ENCODE peak calls at places on chromosomes 13 and 19, in four cellular contexts. P, G, V and K are unnamed samples.

GRCh38 chr19:3580156-3580955 is 4.9 kb upstream of the GIPC3 start:
- DNase-seq in P (peak), G (no peak), V (peak), K (no peak)

GRCh38 chr13:110713981-110714797 is 689 bp downstream of the ING1 start:
- DNase-seq in P (peak), G (no peak), V (peak), K (no peak)

GRCh38 chr19:29645911-29646310 is 19.4 kb upstream of the PLEKHF1 start:
- DNase-seq in P (peak), G (no peak), V (no peak), K (no peak)

GRCh38 chr13:80469841-80470378 is 129.0 kb upstream of the SPRY2 start:
- DNase-seq in P (no peak), G (no peak), V (no peak), K (no peak)

GRCh38 chr13:61162636-61163035 is 253.0 kb downstream of the PCDH20 start:
- DNase-seq in P (no peak), G (no peak), V (no peak), K (no peak)

GRCh38 chr13:114101325-114101821 is 31.1 kb downstream of the RASA3 start:
- DNase-seq in P (no peak), G (no peak), V (no peak), K (no peak)

GRCh38 chr13:98490866-98491265 is 86.0 kb downstream of the STK24 start:
- DNase-seq in P (no peak), G (no peak), V (no peak), K (no peak)

GRCh38 chr19:29040291-29040690 is 172.7 kb downstream of the UQCRFS1 start:
- DNase-seq in P (no peak), G (no peak), V (no peak), K (no peak)

GRCh38 chr19:51318687-51319675 is 7.5 kb downstream of the IGLON5 start:
- DNase-seq in P (no peak), G (no peak), V (no peak), K (no peak)

GRCh38 chr13:77990973-77991372 is 72.3 kb upstream of the EDNRB start:
- DNase-seq in P (no peak), G (no peak), V (no peak), K (no peak)

GRCh38 chr13:99055286-99056073 is 77.6 kb upstream of the DOCK9 start:
- DNase-seq in P (no peak), G (no peak), V (no peak), K (no peak)

GRCh38 chr13:99414048-99414995 is 87.0 kb upstream of the TM9SF2 start:
- DNase-seq in P (no peak), G (no peak), V (no peak), K (no peak)

GRCh38 chr19:6457958-6458694 is 1.5 kb downstream of the SLC25A23 start:
- DNase-seq in P (no peak), G (peak), V (peak), K (no peak)

GRCh38 chr13:84126671-84127171 is 244.4 kb upstream of the SLITRK1 start:
- DNase-seq in P (no peak), G (peak), V (no peak), K (no peak)

GRCh38 chr19:19274146-19274545 is 1.0 kb upstream of the TM6SF2 start:
- DNase-seq in P (no peak), G (no peak), V (no peak), K (no peak)

GRCh38 chr19:49084206-49085019 is 838 bp upstream of the SNRNP70 start:
- DNase-seq in P (no peak), G (no peak), V (no peak), K (no peak)

GRCh38 chr13:97460004-97460756 is 26.2 kb downstream of the RAP2A start:
- DNase-seq in P (no peak), G (peak), V (no peak), K (no peak)

GRCh38 chr13:100290165-100290801 is 201.4 kb downstream of the PCCA start:
- DNase-seq in P (peak), G (no peak), V (no peak), K (no peak)

GRCh38 chr19:35195822-35196221 is 32.7 kb downstream of the FAM187B start:
- DNase-seq in P (no peak), G (peak), V (no peak), K (no peak)

GRCh38 chr13:41402695-41403511 is 54.4 kb upstream of the RGCC start:
- DNase-seq in P (peak), G (no peak), V (peak), K (no peak)

GRCh38 chr19:57907394-57907793 is 9.0 kb downstream of the ZNF417 start:
- DNase-seq in P (no peak), G (no peak), V (no peak), K (no peak)

GRCh38 chr19:54426291-54426918 is 11.1 kb downstream of the TTYH1 start:
- DNase-seq in P (no peak), G (no peak), V (no peak), K (no peak)

DNA sequence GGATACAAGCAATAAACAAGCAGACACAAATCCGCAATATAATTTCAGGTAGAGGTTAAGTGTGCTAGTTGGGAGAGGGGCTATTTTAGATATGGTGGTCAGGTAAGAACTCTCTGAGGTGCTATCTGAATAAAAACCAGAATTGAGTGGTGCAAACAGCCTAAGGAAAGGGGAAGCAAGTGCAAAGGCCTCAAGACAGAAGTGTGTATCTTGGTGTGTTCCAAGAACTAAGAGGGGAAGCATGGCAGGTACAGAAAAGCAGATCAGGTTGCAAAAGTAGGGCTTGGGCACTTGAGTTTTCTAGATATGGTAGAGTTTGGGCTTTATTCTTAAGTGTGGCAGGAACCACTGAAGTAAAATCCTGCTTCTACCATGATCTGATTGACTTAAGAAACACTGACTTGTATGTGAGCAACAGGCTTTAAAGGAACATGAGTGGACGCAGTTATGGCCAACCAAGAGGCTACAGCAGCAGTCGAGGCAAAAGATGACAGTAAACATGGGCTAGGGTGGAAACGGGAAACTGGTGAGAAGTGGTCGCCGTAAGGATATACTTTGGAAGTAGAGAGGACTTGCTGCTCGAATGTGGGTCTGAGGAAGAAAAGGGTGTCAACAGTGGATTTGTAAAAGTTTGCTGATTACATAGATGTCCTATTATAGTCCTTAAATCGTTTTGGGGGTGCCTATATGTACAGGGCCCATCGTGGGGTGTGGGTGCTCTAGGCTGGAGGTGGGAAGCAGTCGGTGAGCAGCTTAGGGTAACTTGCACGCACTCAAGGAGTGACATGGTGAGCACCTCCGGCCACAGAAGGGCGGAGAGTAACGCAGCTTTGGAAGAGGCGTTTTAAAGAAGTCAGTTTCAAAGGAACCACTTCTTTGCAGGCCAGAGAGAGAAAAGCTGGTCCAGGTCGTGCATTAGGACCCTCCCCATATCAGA is 678 bp downstream of the TGDS start:
- DNase-seq in P (no peak), G (no peak), V (peak), K (peak)
- TF ChIP-seq SP1 in P (no peak), G (no peak), V (no peak), K (no peak)

GRCh38 chr19:7860166-7860901 is 13.9 kb downstream of the PRR36 start:
- DNase-seq in P (no peak), G (no peak), V (no peak), K (no peak)

GRCh38 chr19:7862413-7862951 is 11.7 kb downstream of the PRR36 start:
- DNase-seq in P (no peak), G (no peak), V (peak), K (peak)

GRCh38 chr19:7863157-7863970 is 10.8 kb downstream of the PRR36 start:
- DNase-seq in P (no peak), G (no peak), V (no peak), K (no peak)

GRCh38 chr19:7860902-7861618 is 13.1 kb downstream of the PRR36 start:
- DNase-seq in P (no peak), G (no peak), V (no peak), K (no peak)

DNA sequence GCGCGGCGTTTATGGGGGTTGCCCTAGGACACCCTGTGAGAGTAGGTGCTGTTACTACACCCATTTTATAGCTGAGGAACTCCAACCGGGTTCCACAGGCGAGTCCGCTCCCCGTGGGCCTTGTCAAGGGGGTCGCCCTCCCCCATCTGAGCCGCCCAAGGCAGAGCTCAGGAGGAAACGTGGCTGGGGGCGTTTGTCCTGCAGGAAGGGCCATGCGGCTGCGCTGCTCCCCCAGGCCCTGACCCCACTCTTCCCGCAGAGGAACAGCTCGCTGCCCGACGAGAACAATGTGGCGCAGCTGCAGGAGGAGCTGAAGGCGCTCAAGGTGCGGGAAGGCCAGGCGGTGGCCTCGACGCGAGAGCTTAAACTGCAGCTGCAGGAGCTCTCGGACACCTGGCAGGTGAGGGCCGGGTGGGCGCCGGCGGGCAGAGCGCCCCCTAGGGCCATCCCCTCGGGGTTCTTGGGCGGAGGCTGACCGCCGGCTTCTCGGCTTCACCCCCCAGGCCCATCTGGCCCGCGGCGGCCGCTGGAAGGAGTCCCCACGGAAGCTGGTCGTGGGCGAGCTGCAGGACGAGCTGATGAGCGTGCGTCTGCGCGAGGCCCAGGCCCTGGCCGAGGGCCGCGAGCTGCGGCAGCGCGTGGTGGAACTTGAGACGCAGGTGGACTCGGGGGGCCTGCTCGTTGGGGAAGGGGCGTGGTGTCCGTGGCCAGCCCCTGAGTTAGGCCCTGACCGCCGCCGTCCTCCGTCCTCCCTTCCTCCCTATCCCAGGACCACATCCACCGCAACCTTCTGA is 12.4 kb downstream of the PRR36 start:
- DNase-seq in P (no peak), G (no peak), V (no peak), K (no peak)
- TF ChIP-seq FOXM1 in P (no peak), G (no peak), V (no peak), K (no peak)

DNA sequence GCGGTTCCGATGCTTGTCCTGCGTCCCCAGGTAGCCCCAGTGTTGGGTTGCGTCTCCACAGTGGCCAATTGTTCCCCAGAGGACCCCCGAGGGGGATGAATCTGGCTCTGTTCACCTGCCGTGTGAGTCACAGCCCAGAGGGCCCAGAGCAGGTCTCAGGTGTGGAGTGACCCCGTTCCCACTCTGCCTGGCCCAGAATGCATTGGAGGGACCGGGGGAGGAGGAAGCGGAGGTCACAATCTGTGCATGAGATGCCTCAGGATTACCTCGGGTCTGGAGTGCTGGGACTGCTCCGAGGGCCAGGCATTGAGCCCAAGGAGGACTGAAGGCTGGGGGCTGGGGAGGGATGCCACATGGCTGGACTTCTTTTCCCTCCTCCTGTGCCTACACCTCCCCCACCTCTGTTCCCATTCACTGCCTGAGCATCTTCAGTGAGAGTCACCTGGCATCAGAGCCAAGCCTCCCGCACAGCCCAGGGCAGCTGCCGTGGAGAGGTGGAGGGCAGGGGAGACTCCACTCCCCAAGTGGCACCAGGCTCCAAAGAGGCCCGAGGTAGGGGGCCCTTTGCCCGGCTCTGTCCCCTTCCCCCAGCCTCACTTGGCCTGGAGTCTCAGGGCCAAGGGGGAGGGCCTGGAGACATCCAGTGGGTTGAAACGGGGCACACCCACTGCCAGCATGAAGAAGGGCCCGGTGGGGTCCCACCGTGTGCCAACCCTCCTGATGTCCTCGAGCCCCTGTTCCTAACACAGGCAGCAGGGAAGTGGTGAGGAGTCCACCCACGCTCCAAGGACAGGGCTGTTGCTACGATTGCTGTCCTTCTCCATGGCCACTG is 81.1 kb downstream of the CHST8 start:
- DNase-seq in P (no peak), G (no peak), V (no peak), K (no peak)
- TF ChIP-seq SP1 in P (no peak), G (no peak), V (no peak), K (no peak)

DNA sequence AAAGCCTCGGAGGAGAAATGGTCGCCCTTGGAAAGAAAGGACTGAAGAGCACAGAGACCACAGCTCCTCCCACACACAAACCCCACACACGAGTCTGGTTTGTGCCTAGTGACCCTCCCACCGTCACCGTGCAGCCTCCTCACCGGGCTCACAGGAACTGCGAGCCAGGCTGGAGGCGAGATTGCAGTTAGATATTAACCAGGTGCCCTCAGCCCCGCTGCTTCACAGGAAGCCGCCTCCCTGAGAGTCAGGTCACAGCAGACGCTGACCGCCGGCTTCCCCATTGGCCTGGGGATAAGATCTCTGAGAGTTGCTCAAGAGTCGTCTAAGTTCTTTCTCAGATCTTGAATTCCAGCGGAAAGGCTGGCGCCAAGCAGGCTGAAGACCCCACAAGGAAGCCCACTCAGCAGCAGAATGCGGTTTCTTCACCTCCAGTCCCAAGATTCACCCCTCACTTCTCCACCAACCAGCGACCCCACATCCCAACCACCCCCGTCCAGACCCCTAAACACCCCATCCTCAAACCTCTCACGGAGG is 844 bp downstream of the ZNF44 start:
- DNase-seq in P (peak), G (peak), V (peak), K (peak)
- TF ChIP-seq FOXM1 in P (no peak), G (no peak), V (no peak), K (no peak)

GRCh38 chr13:59806801-59807200 is 356.9 kb downstream of the DIAPH3 start:
- DNase-seq in P (no peak), G (no peak), V (no peak), K (no peak)

GRCh38 chr13:59801107-59801880 is 362.4 kb downstream of the DIAPH3 start:
- DNase-seq in P (no peak), G (no peak), V (no peak), K (no peak)
- TF ChIP-seq SP1 in P (no peak), G (no peak), V (no peak), K (no peak)

GRCh38 chr13:107649071-107649470 is 566.3 kb downstream of the LIG4 start:
- DNase-seq in P (no peak), G (no peak), V (no peak), K (no peak)

DNA sequence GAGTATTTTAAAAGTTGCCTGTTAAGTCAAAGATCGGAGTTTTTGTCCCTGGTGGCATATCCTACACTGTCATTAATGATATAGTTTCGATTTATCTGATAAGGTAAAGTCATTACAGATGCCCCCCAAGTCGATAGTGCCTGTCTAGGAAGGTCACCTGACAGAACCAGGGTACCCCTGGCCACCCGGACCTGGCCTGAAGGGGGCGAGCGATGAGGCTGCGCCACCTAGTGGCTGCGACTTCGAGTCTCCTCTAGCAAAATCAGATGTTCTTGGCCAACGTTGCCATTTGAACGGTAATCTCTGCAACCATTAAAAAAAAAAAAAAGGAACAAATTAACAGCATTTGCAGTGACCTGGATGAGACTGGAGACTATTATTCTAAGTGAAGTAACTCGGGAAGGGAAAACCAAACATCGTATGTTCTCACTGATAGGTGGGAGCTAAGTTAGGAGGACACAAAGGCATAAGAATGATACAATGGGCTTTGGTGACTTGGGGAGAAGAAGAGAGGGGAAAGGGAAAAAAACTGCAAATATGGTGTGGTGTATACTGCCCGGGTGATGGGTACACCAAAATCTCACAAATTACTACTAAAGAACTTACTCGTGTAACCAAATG is 565.1 kb downstream of the LIG4 start:
- DNase-seq in P (peak), G (no peak), V (peak), K (peak)
- TF ChIP-seq FOXM1 in P (no peak), G (no peak), V (no peak), K (no peak)

GRCh38 chr19:32459199-32459865 is 53.8 kb downstream of the DPY19L3 start:
- DNase-seq in P (peak), G (no peak), V (no peak), K (no peak)
- TF ChIP-seq SP1 in P (no peak), G (no peak), V (no peak), K (no peak)

DNA sequence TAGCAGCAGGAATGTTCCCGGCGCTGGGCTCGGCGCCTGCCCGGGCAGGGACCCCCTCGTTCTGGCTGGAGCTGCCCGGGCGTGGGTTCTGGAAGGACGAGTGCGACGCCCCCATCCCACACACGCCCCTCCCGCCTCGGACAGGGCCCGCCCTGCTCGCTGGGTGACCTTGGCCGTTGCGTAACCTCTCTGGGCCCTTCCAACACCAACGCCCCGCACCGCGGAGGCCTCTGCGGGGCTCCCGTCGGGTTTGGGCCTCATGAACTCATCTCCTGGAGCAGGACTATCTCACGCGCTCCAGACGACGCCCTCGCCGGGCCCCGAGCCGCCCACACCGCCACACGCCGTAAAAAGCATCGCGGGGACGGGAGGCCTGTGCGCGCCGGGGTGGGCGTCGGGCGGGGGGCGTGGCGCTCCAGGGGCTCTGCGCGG is 10.4 kb downstream of the PALM start:
- DNase-seq in P (peak), G (no peak), V (peak), K (no peak)
- TF ChIP-seq FOXM1 in P (no peak), G (no peak), V (no peak), K (no peak)